ENCODE peak calls at places on chromosomes 2 and 18, in four cellular contexts. J is hepatocyte, E is K562, W is GM23338. M is an unnamed sample.

GRCh38 chr2:114543106-114543806 is 100.8 kb downstream of the DPP10 start:
- DNase-seq in J (peak), E (peak), W (peak), M (peak)

GRCh38 chr2:196177124-196177523 is 5.7 kb upstream of the STK17B start:
- DNase-seq in J (no peak), E (peak), W (no peak), M (no peak)

GRCh38 chr2:203344667-203345066 is 16.5 kb downstream of the ABI2 start:
- DNase-seq in J (no peak), E (no peak), W (no peak), M (no peak)

GRCh38 chr18:57670046-57670445 is 48.4 kb upstream of the NARS1 start:
- DNase-seq in J (no peak), E (no peak), W (no peak), M (no peak)

GRCh38 chr2:101473911-101474751 is 781 bp downstream of the RFX8 start:
- DNase-seq in J (peak), E (no peak), W (peak), M (peak)

GRCh38 chr2:74944987-74945782 is 13.3 kb upstream of the POLE4 start:
- DNase-seq in J (no peak), E (no peak), W (no peak), M (peak)

GRCh38 chr18:80120932-80121331 is 11.9 kb downstream of the ADNP2 start:
- DNase-seq in J (no peak), E (no peak), W (no peak), M (no peak)

GRCh38 chr2:205656426-205656795 is 25.9 kb upstream of the NRP2 start:
- DNase-seq in J (no peak), E (no peak), W (no peak), M (no peak)

GRCh38 chr18:76494541-76495403 is at the start of gene ZNF516:
- DNase-seq in J (peak), E (no peak), W (peak), M (peak)

GRCh38 chr2:162029287-162029901 is 44.6 kb downstream of the DPP4 start:
- DNase-seq in J (no peak), E (no peak), W (no peak), M (no peak)

GRCh38 chr18:56696966-56697365 is 45.8 kb downstream of the WDR7 start:
- DNase-seq in J (no peak), E (no peak), W (no peak), M (peak)

GRCh38 chr2:85853499-85854165 is 35.2 kb downstream of the ST3GAL5 start:
- DNase-seq in J (no peak), E (no peak), W (no peak), M (no peak)

GRCh38 chr2:222481941-222482340 is 57.6 kb downstream of the SGPP2 start:
- DNase-seq in J (no peak), E (no peak), W (no peak), M (no peak)

GRCh38 chr2:225056330-225057073 is 14.2 kb upstream of the DOCK10 start:
- DNase-seq in J (no peak), E (no peak), W (no peak), M (peak)

GRCh38 chr2:26530696-26531095 is 52.8 kb upstream of the OTOF start:
- DNase-seq in J (no peak), E (no peak), W (no peak), M (peak)
- TF ChIP-seq CTCF in J (no peak), E (peak), W (no peak), M (no peak)

GRCh38 chr2:239273280-239274234 is 127.3 kb downstream of the HDAC4 start:
- DNase-seq in J (no peak), E (peak), W (no peak), M (no peak)
- H3K4me3 ChIP-seq in J (no peak), E (peak), W (no peak), M (no peak)

GRCh38 chr2:201964631-201965206 is 68.9 kb upstream of the FZD7 start:
- DNase-seq in J (no peak), E (no peak), W (no peak), M (peak)

GRCh38 chr2:201964011-201964410 is 69.6 kb upstream of the FZD7 start:
- DNase-seq in J (no peak), E (no peak), W (no peak), M (no peak)

GRCh38 chr2:201966691-201967388 is 66.8 kb upstream of the FZD7 start:
- DNase-seq in J (no peak), E (no peak), W (peak), M (no peak)

GRCh38 chr2:201968045-201968444 is 65.6 kb upstream of the FZD7 start:
- DNase-seq in J (no peak), E (no peak), W (no peak), M (no peak)

DNA sequence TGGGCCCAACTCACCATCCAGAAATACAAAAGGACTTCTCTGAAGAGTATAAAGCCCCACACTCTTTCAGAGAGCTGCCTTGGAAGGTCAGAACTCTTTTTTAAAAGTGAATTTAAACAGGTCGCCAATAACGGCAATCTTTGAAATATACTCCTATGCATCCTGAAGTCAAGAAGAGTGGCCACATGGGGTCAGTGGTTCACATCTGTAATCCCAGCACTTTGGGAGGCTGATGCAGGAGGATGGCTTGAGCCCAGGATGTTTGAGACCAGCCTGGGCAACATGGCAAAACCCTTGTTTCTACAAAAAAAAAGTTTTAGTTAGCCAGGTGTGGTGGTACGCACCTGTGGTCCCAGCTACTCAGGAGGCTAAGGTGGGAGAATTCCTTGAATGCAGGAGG is 68.1 kb upstream of the FZD7 start:
- DNase-seq in J (no peak), E (peak), W (peak), M (no peak)
- TF ChIP-seq CTCF in J (peak), E (peak), W (peak), M (no peak)

DNA sequence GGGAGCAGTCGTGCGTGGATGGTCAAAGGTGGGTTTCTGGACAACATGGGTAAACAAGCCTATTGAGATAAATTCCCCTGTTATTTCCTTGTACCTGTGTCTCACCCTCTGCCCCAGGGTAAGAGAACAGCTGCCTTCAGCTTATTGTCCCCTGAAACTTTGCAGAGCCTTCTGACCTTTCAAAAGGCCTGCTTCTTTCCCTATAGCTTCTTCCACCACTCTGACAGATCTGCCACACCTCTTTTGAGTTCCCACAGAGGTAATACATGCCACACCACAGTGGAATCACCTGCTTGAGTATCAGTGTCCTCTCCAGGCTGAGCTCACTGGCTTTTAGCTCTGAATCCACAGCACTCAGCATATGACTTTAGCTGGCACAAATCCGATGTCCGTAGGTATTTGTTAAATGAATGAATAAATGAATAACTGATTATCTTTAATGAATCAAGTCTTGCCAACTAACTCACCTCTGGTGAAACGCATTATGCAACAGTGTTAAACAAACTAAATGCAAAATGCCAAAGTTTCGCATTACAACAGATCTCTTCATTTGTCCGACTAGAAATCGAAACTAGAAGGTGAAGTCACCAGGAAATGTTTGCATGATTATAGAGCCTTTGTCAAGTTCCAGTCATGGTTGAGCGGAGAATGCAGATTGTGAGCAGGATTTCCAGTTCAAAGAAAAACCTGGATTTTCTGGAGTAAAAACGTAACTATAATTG is 16.3 kb downstream of the DYNAP start:
- DNase-seq in J (peak), E (peak), W (peak), M (peak)
- H3K4me3 ChIP-seq in J (no peak), E (peak), W (peak), M (no peak)

DNA sequence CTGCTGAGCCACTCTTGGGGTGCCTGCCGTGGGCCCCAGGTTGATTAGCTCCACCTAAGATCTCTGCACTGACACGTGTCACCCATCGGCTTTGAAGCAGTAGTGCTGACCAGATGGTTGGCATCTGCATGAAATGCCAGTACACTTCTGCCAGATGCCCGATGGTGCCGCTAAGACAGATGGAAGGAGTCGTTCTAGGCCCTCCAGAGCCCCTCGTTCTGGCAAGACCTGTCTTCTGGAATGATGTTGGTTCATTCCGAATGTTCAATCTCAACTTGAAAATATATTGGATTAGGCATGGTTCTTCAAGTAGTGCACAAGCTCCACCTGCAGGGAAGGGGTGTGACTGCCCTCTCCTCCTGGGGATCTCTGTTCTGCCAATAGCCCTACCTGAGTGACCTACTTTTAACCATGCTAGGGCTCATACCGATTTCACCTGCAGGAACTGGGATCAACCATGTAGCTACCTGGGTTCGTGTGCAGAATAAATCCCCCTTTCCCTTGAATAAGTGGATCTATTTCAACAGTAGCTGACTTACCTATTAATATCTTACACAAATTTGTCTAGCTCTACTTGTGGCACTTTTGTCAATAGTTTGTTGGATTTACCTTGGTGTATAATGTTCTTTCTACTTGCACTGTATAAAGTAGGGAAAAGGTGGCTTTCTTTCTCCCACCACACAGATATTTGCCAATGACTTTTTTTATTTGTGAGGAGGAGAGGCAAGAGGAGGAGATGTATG is 342.6 kb downstream of the CTNNA2 start:
- DNase-seq in J (peak), E (peak), W (peak), M (peak)
- TF ChIP-seq CTCF in J (peak), E (peak), W (peak), M (peak)

GRCh38 chr2:235666240-235666781 is 172.5 kb downstream of the AGAP1 start:
- DNase-seq in J (peak), E (no peak), W (peak), M (peak)
- H3K4me3 ChIP-seq in J (peak), E (no peak), W (peak), M (peak)